ENCODE peak calls at places on chromosomes 1 and 21, in seven cellular contexts. G, B, O, D, M, Z and S are unnamed samples.

GRCh38 chr21:35198004-35198403 is 148.9 kb upstream of the RUNX1 start:
- DNase-seq in B (peak), Z (no peak), D (no peak), M (no peak), O (no peak), G (no peak), S (peak)

GRCh38 chr1:24289937-24290595 is 29.1 kb upstream of the GRHL3 start:
- DNase-seq in B (peak), G (no peak), Z (peak), M (no peak), D (no peak), O (no peak), S (peak)

GRCh38 chr1:19044975-19045831 is 88.7 kb upstream of the IFFO2 start:
- DNase-seq in G (no peak), M (no peak), O (no peak), B (peak), D (no peak), Z (peak), S (no peak)

GRCh38 chr1:170410391-170411146 is 121.4 kb upstream of the GORAB start:
- DNase-seq in D (no peak), O (no peak), M (no peak), B (peak), Z (no peak), G (no peak), S (no peak)

GRCh38 chr1:228464487-228464983 is 22.6 kb upstream of the RNF187 start:
- DNase-seq in G (no peak), D (peak), B (peak), O (no peak), Z (peak), M (no peak), S (peak)

GRCh38 chr1:228923973-228924766 is 188.9 kb downstream of the RHOU start:
- DNase-seq in G (no peak), Z (no peak), O (no peak), B (peak), M (no peak), D (no peak), S (no peak)

GRCh38 chr1:230113605-230114241 is 46.7 kb downstream of the GALNT2 start:
- DNase-seq in D (no peak), B (peak), Z (no peak), O (no peak), M (no peak), G (no peak), S (no peak)

GRCh38 chr1:180611016-180611930 is 20.5 kb upstream of the XPR1 start:
- DNase-seq in D (no peak), Z (no peak), O (no peak), B (peak), M (no peak), G (peak), S (no peak)

GRCh38 chr1:228814091-228814610 is 78.9 kb downstream of the RHOU start:
- DNase-seq in M (no peak), B (no peak), D (peak), G (no peak), Z (no peak), O (no peak), S (no peak)

GRCh38 chr1:5896706-5897105 is 95.5 kb downstream of the NPHP4 start:
- DNase-seq in D (no peak), O (no peak), G (no peak), B (no peak), Z (no peak), M (no peak), S (no peak)

GRCh38 chr21:33286600-33287456 is 20.7 kb downstream of the IL10RB start:
- DNase-seq in B (peak), Z (no peak), O (peak), D (no peak), M (no peak), G (no peak), S (peak)

GRCh38 chr1:246141306-246141705 is 365.8 kb downstream of the SMYD3 start:
- DNase-seq in D (no peak), M (no peak), Z (no peak), O (no peak), B (no peak), G (no peak), S (no peak)
- H3K27ac ChIP-seq in D (no peak), M (no peak), Z (no peak), O (no peak), B (no peak), G (peak), S (peak)

DNA sequence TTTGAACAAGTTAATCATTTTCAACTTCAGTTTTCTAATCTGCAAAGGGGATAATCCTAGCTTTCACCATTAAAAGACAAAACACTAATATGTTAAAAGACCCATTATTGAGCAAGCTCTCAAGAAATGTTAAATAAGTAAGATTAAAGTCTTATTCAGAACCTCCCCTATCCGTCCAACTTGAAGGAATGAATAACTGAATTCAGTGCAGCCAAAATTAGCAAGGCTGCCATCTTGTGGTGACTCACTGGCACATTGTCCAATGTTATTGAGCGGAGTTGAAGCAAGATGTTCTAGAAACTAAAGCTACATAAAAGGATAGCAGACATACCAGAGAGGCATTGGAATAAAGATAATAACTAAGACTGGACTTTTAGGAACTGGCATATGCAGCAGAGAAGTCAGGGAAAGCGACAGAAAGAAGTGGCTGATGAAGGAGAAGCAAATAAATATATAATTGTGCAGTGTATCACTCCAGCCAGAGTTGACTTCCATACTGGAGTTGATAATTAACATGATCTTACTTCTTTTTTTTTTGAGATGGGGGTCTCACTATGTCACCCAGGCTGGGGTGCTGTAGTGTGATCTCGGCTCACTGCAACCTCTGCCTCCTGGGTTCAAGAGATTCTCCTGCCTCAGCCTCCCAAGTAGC is 8.2 kb upstream of the CAP1 start:
- DNase-seq in D (no peak), O (peak), Z (peak), B (peak), G (peak), M (no peak), S (peak)
- TF ChIP-seq RFX5 in D (no peak), O (no peak), Z (no peak), B (no peak), G (no peak), M (no peak), S (no peak)

GRCh38 chr1:185646202-185646683 is 87.9 kb upstream of the HMCN1 start:
- DNase-seq in G (no peak), D (no peak), B (peak), M (no peak), Z (peak), O (peak), S (peak)
- H3K27ac ChIP-seq in G (no peak), D (peak), B (peak), M (no peak), Z (peak), O (peak), S (peak)

GRCh38 chr1:182633031-182633430 is 28.8 kb upstream of the RGS16 start:
- DNase-seq in D (no peak), Z (no peak), G (no peak), M (no peak), B (no peak), O (no peak), S (no peak)

GRCh38 chr1:182635871-182636270 is 31.7 kb upstream of the RGS16 start:
- DNase-seq in O (no peak), D (no peak), Z (no peak), M (no peak), B (no peak), G (no peak), S (no peak)

GRCh38 chr1:182634306-182635072 is 30.3 kb upstream of the RGS16 start:
- DNase-seq in D (no peak), O (no peak), B (no peak), G (no peak), Z (peak), M (no peak), S (no peak)

GRCh38 chr1:182631954-182632353 is 27.8 kb upstream of the RGS16 start:
- DNase-seq in B (no peak), D (no peak), Z (no peak), M (no peak), G (no peak), O (no peak), S (no peak)

DNA sequence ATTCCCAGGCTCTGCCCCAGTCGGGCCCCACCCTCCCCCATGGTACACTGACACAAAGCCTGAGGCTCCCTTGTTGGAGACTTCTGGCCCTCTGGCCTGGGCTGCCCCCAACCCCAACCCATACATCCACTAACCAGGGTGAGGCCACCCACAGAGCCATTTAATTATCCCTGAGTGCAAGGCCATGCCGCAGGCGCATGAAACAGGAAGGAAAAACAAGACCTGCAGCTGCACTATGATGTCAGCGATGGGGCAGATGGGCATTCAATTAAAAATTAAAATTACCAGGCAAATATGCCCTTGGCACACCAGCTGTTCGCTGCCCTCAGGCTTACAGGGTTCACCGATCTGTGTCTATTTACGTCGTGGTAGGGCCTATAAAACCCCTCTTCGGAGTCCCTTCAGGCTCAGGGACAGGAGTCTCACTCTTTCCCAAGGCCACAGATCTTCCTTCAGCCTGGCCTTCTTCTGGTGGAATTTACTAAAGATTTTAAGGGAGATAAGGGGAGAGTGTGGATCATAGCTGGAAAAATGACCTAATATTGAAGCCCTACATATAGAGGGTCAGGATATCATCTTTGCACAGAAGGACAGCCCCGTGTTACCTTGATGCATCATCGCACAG is 29.6 kb upstream of the RGS16 start:
- DNase-seq in O (no peak), M (no peak), Z (peak), G (no peak), D (no peak), B (no peak), S (no peak)
- TF ChIP-seq RFX5 in O (no peak), M (no peak), Z (no peak), G (no peak), D (no peak), B (no peak), S (no peak)

GRCh38 chr1:226979517-226980121 is 39.5 kb downstream of the COQ8A start:
- DNase-seq in D (no peak), O (no peak), M (no peak), B (no peak), G (no peak), Z (no peak), S (no peak)
- H3K27ac ChIP-seq in D (no peak), O (no peak), M (no peak), B (no peak), G (no peak), Z (no peak), S (no peak)

GRCh38 chr1:156491151-156491949 is 9.2 kb downstream of the MEF2D start:
- DNase-seq in O (no peak), B (no peak), Z (no peak), D (no peak), M (no peak), G (peak), S (no peak)

GRCh38 chr1:156489935-156490293 is 10.7 kb downstream of the MEF2D start:
- DNase-seq in Z (no peak), D (no peak), M (no peak), O (no peak), G (no peak), B (no peak), S (no peak)

GRCh38 chr1:156492013-156492590 is 8.5 kb downstream of the MEF2D start:
- DNase-seq in Z (no peak), G (no peak), D (no peak), M (no peak), B (no peak), O (no peak), S (no peak)

GRCh38 chr1:156489166-156489934 is 11.2 kb downstream of the MEF2D start:
- DNase-seq in O (no peak), G (peak), Z (peak), D (no peak), B (peak), M (no peak), S (no peak)

GRCh38 chr1:156490401-156491032 is 10.1 kb downstream of the MEF2D start:
- DNase-seq in G (peak), M (no peak), B (no peak), D (peak), O (no peak), Z (peak), S (peak)
- TF ChIP-seq RFX5 in G (no peak), M (no peak), B (no peak), D (no peak), O (no peak), Z (no peak), S (no peak)